ENCODE peak calls at places on chromosomes 6 and 20, in six cellular contexts. One of them, this sample, is unnamed.

GRCh38 chr6:151891524-151891923 is 84.0 kb downstream of the ESR1 start:
- DNase-seq in K562: no peak
- DNase-seq in H1: no peak
- DNase-seq in GM12878: no peak
- DNase-seq in GM12891: no peak
- DNase-seq in HepG2: no peak
- DNase-seq in this sample: no peak

GRCh38 chr6:144340541-144341371 is 55.6 kb downstream of the UTRN start:
- DNase-seq in HepG2: peak; percentile 86
- DNase-seq in GM12878: no peak
- DNase-seq in H1: no peak
- DNase-seq in GM12891: no peak
- DNase-seq in K562: no peak
- DNase-seq in this sample: no peak

GRCh38 chr6:42260972-42261371 is 43.3 kb upstream of the MRPS10 start:
- DNase-seq in GM12878: no peak
- DNase-seq in H1: peak; percentile 86
- DNase-seq in K562: peak; percentile 82
- DNase-seq in GM12891: peak; percentile 54
- DNase-seq in HepG2: no peak
- DNase-seq in this sample: no peak

GRCh38 chr20:23566199-23566932 is 1.9 kb downstream of the CST9L start:
- DNase-seq in GM12878: no peak
- DNase-seq in H1: no peak
- DNase-seq in HepG2: no peak
- DNase-seq in K562: no peak
- DNase-seq in GM12891: no peak
- DNase-seq in this sample: no peak

GRCh38 chr6:58113960-58114359 is 796.5 kb downstream of the PRIM2 start:
- DNase-seq in GM12878: no peak
- DNase-seq in GM12891: no peak
- DNase-seq in H1: no peak
- DNase-seq in HepG2: no peak
- DNase-seq in K562: no peak
- DNase-seq in this sample: no peak

GRCh38 chr6:128657181-128657580 is 136.8 kb upstream of the PTPRK start:
- DNase-seq in HepG2: no peak
- DNase-seq in GM12891: no peak
- DNase-seq in K562: no peak
- DNase-seq in GM12878: no peak
- DNase-seq in H1: no peak
- DNase-seq in this sample: no peak

GRCh38 chr6:148177589-148178233 is 164.9 kb upstream of the SASH1 start:
- DNase-seq in HepG2: peak; percentile 30
- DNase-seq in K562: peak; percentile 54
- DNase-seq in GM12891: peak; percentile 6
- DNase-seq in H1: peak; percentile 89
- DNase-seq in GM12878: no peak
- DNase-seq in this sample: no peak

GRCh38 chr20:63972312-63973159 is 2.8 kb upstream of the ZNF512B start:
- DNase-seq in HepG2: peak; percentile 69
- DNase-seq in K562: no peak
- DNase-seq in GM12878: no peak
- DNase-seq in GM12891: peak; percentile 5
- DNase-seq in H1: no peak
- DNase-seq in this sample: no peak

GRCh38 chr6:152529364-152529763 is 107.8 kb downstream of the SYNE1 start:
- DNase-seq in HepG2: no peak
- DNase-seq in GM12878: no peak
- DNase-seq in K562: no peak
- DNase-seq in GM12891: no peak
- DNase-seq in H1: no peak
- DNase-seq in this sample: no peak

GRCh38 chr6:9439931-9440330 is 974.9 kb downstream of the TFAP2A start:
- DNase-seq in H1: no peak
- DNase-seq in K562: no peak
- DNase-seq in HepG2: no peak
- DNase-seq in GM12891: no peak
- DNase-seq in GM12878: no peak
- DNase-seq in this sample: no peak

DNA sequence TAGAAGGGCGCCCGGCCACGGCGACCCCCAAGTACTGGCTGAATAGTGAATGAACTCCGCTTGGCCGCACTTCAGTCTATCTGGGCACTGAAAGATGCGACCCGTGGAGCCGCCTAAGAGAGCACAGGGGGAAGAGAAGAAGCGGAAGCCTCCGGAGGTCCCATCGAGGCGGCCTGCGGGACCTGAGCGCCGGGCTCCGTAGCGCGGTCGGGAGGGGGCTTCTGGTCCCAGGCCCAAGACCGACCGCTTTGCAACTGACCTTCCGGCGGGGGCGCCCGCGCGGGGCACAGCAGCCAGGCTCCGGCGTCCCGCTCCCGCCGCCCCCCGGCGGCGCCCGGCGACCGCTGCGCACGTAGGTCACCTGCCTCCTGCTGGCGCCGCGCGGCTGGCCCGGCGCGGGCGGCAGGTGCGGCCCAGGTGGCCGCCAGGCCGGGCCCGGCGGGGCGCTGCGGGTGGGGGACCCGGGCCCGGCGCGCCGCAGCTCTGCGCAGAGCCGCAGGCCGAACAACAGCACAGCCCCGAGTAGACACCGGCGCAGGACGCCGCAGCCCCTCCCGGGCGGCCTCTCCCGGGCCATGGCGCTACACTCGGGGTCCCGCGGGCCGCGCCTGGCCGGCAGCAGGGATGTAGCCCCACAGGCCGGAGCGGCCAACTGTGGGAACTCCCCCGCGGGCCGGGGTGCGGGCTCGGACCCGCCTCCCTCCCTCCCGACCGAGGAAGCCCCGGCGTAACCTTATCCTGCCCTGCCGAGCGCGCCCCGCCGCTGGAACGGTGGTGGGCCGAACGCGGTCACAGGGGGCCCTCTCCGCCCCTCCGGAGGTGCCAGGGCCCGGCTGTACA is at the start of gene METTL24:
- DNase-seq in H1: peak; percentile 72
- DNase-seq in K562: no peak
- DNase-seq in HepG2: no peak
- DNase-seq in GM12878: no peak
- DNase-seq in GM12891: peak; percentile 15
- DNase-seq in this sample: peak; percentile 12
- TF ChIP-seq TAF1 in H1: no peak
- TF ChIP-seq TAF1 in K562: no peak
- TF ChIP-seq TAF1 in HepG2: no peak
- TF ChIP-seq TAF1 in GM12878: no peak
- TF ChIP-seq TAF1 in GM12891: no peak
- TF ChIP-seq TAF1 in this sample: no peak

DNA sequence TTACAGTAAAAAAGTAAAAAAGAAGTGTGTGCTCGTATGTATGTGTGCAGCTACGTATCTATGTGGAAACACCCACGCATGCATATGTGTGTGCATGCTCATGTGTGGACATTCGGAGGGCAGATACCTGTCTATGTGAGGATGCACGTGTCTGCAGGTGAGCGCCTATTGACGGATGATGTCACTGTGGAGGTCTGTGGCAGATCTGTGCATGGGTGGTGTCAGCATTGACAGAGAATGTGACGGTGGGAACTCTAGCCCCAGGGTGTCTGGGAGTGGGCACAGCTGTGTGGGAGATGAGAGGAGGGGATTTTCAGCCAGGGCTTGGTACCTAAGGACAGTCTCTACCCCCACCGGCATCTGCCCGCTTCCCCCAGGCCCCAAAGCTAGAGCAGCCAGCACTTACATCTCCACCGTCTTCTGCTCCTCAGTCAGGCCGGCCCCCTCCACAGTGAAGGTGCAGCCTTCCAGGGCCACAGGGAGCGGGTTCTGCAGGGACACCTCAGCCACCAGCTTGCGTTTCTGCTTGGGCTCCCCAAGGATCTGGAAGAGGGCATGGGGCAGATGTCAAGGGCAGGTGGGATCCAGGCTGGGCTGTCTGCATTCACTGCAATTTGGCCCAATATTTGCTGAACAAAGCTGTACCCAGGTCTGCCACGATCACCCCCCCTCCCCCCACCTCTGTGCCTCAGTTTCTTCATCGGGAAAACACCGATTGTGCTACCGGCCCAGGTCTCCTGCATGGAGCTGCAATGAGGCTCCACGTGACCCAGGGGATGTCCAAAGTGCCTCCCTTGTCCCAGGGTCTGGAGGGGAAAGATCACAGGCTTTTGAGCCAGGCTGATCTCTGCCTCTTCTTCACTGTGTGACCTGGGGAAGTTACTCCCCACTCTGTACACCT is 34.1 kb downstream of the TGM2 start:
- DNase-seq in GM12891: no peak
- DNase-seq in GM12878: no peak
- DNase-seq in H1: no peak
- DNase-seq in K562: no peak
- DNase-seq in HepG2: no peak
- DNase-seq in this sample: no peak
- TF ChIP-seq POLR2A in GM12891: no peak
- TF ChIP-seq POLR2A in GM12878: no peak
- TF ChIP-seq POLR2A in H1: no peak
- TF ChIP-seq POLR2A in K562: no peak
- TF ChIP-seq POLR2A in HepG2: no peak
- TF ChIP-seq POLR2A in this sample: no peak

GRCh38 chr6:133746417-133746770 is 142.5 kb upstream of the TCF21 start:
- DNase-seq in GM12878: no peak
- DNase-seq in GM12891: no peak
- DNase-seq in K562: no peak
- DNase-seq in H1: no peak
- DNase-seq in HepG2: no peak
- DNase-seq in this sample: no peak
- TF ChIP-seq TAF1 in GM12878: no peak
- TF ChIP-seq TAF1 in GM12891: no peak
- TF ChIP-seq TAF1 in K562: no peak
- TF ChIP-seq TAF1 in H1: no peak
- TF ChIP-seq TAF1 in HepG2: no peak
- TF ChIP-seq TAF1 in this sample: no peak

DNA sequence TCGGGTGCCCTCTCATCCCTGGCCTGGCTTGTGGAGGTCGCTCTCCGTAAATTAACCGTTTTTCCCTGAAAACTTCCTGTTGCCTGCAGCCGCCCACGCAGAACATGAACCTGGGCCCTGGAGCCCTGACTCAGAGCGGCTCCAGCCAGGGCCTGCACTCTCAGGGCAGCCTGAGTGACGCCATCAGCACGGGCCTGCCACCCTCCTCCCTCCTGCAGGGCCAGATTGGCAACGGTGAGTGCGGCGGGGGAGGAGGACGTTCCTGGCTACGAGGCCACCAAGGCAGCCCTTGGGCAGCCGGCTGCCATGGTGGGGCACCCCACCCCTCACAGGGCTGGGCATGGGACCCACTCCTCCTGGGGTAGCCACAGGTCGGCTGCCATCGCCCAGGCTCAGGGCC is 17.8 kb downstream of the SS18L1 start:
- DNase-seq in K562: no peak
- DNase-seq in H1: no peak
- DNase-seq in GM12878: no peak
- DNase-seq in HepG2: no peak
- DNase-seq in GM12891: no peak
- DNase-seq in this sample: no peak
- TF ChIP-seq POLR2A in K562: no peak
- TF ChIP-seq POLR2A in H1: no peak
- TF ChIP-seq POLR2A in GM12878: no peak
- TF ChIP-seq POLR2A in HepG2: no peak
- TF ChIP-seq POLR2A in GM12891: no peak
- TF ChIP-seq POLR2A in this sample: no peak

This sample was measured in GM12892.